ENCODE peak calls at places on chromosomes 4 and X, in eight cellular contexts. Z, K, E, U, D, C, Y and S are unnamed samples.

GRCh38 chr4:25427871-25428270 is 50.8 kb downstream of the ANAPC4 start:
- DNase-seq in Z (no peak), K (no peak), E (no peak), U (no peak), D (no peak), C (no peak), Y (no peak), S (no peak)

GRCh38 chr4:76955187-76955586 is 5.6 kb downstream of the SEPTIN11 start:
- DNase-seq in Z (no peak), K (no peak), E (no peak), U (no peak), D (no peak), C (no peak), Y (no peak), S (no peak)

GRCh38 chr4:134470544-134470943 is 269.0 kb upstream of the PABPC4L start:
- DNase-seq in Z (peak), K (peak), E (peak), U (no peak), D (no peak), C (no peak), Y (no peak), S (no peak)

GRCh38 chrX:3939967-3940610 is 226.6 kb upstream of the PRKX start:
- DNase-seq in Z (peak), K (no peak), E (peak), U (no peak), D (no peak), C (no peak), Y (no peak), S (no peak)

GRCh38 chrX:22015144-22015750 is 16.9 kb upstream of the PHEX start:
- DNase-seq in Z (no peak), K (no peak), E (no peak), U (no peak), D (no peak), C (no peak), Y (no peak), S (no peak)

GRCh38 chrX:80807606-80808159 is 2.0 kb downstream of the BRWD3 start:
- DNase-seq in Z (no peak), K (no peak), E (no peak), U (no peak), D (peak), C (peak), Y (no peak), S (peak)

GRCh38 chr4:172809319-172809718 is 359.3 kb upstream of the GALNT7 start:
- DNase-seq in Z (no peak), K (no peak), E (no peak), U (no peak), D (no peak), C (no peak), Y (no peak), S (no peak)

GRCh38 chr4:87938746-87939145 is 36.8 kb upstream of the SPP1 start:
- DNase-seq in Z (no peak), K (no peak), E (no peak), U (no peak), D (no peak), C (no peak), Y (no peak), S (no peak)

GRCh38 chr4:119281374-119281773 is 40.6 kb downstream of the FABP2 start:
- DNase-seq in Z (no peak), K (no peak), E (peak), U (no peak), D (no peak), C (no peak), Y (no peak), S (no peak)

GRCh38 chr4:28287837-28288236 is 1427.2 kb downstream of the STIM2 start:
- DNase-seq in Z (no peak), K (no peak), E (peak), U (no peak), D (no peak), C (no peak), Y (no peak), S (peak)

GRCh38 chrX:112968351-112969133 is 127.9 kb upstream of the AMOT start:
- DNase-seq in Z (no peak), K (no peak), E (no peak), U (no peak), D (no peak), C (no peak), Y (no peak), S (no peak)

GRCh38 chr4:1768367-1769034 is 24.6 kb upstream of the FGFR3 start:
- DNase-seq in Z (no peak), K (no peak), E (no peak), U (no peak), D (no peak), C (no peak), Y (no peak), S (no peak)

GRCh38 chrX:41250867-41251266 is 83.1 kb upstream of the DDX3X start:
- DNase-seq in Z (no peak), K (no peak), E (peak), U (no peak), D (no peak), C (no peak), Y (no peak), S (no peak)

GRCh38 chr4:186191266-186192067 is at the start of gene CYP4V2:
- DNase-seq in Z (peak), K (peak), E (peak), U (peak), D (peak), C (peak), Y (peak), S (peak)

GRCh38 chrX:37060999-37061398 is 52.8 kb downstream of the FAM47C start:
- DNase-seq in Z (peak), K (peak), E (peak), U (no peak), D (no peak), C (no peak), Y (no peak), S (peak)

GRCh38 chrX:124212622-124213021 is 119.8 kb upstream of the TEX13D start:
- DNase-seq in Z (no peak), K (peak), E (no peak), U (no peak), D (no peak), C (no peak), Y (no peak), S (no peak)

GRCh38 chrX:23079347-23079746 is 79.6 kb downstream of the DDX53 start:
- DNase-seq in Z (no peak), K (no peak), E (no peak), U (no peak), D (no peak), C (no peak), Y (no peak), S (no peak)

GRCh38 chr4:151540728-151541437 is 131.9 kb downstream of the FHIP1A start:
- DNase-seq in Z (no peak), K (no peak), E (no peak), U (no peak), D (no peak), C (no peak), Y (no peak), S (peak)

GRCh38 chr4:158530391-158530790 is 8.7 kb downstream of the RXFP1 start:
- DNase-seq in Z (no peak), K (peak), E (no peak), U (no peak), D (no peak), C (no peak), Y (no peak), S (no peak)

GRCh38 chrX:28133763-28134162 is 152.5 kb upstream of the DCAF8L1 start:
- DNase-seq in Z (no peak), K (no peak), E (peak), U (no peak), D (no peak), C (no peak), Y (no peak), S (no peak)

GRCh38 chr4:125368684-125369083 is 53.9 kb downstream of the FAT4 start:
- DNase-seq in Z (no peak), K (no peak), E (peak), U (no peak), D (no peak), C (no peak), Y (no peak), S (peak)

GRCh38 chr4:38819569-38819968 is 15.0 kb upstream of the TLR1 start:
- DNase-seq in Z (no peak), K (no peak), E (no peak), U (no peak), D (no peak), C (no peak), Y (no peak), S (no peak)

GRCh38 chr4:8392591-8393190 is 47.8 kb downstream of the ACOX3 start:
- DNase-seq in Z (no peak), K (no peak), E (no peak), U (peak), D (no peak), C (no peak), Y (no peak), S (no peak)

GRCh38 chrX:115616943-115617563 is 56.1 kb downstream of the PLS3 start:
- DNase-seq in Z (peak), K (no peak), E (peak), U (no peak), D (no peak), C (peak), Y (no peak), S (peak)

GRCh38 chr4:38078590-38079381 is 118.6 kb downstream of the PTTG2 start:
- DNase-seq in Z (no peak), K (peak), E (no peak), U (no peak), D (no peak), C (no peak), Y (no peak), S (no peak)

GRCh38 chr4:77927991-77928925 is 65.6 kb downstream of the MRPL1 start:
- DNase-seq in Z (no peak), K (no peak), E (peak), U (no peak), D (peak), C (no peak), Y (no peak), S (peak)